ENCODE peak calls at places on chromosome 1, in nine cellular contexts. K, H, Y, N, S, U, Q, C and V are unnamed samples.

GRCh38 chr1:9349331-9349851 is 56.7 kb downstream of the SPSB1 start:
- DNase-seq in K (no peak), H (no peak), C (no peak), Q (no peak), S (no peak), U (no peak), Y (no peak), N (no peak), V (no peak)

GRCh38 chr1:92411511-92411910 is 75.2 kb downstream of the GFI1 start:
- DNase-seq in N (no peak), U (no peak), K (no peak), S (no peak), C (no peak), H (no peak), Y (peak; percentile 20), Q (peak; percentile 50), V (peak; percentile 11)

GRCh38 chr1:33010946-33011731 is 25.5 kb downstream of the AK2 start:
- DNase-seq in C (no peak), Y (peak; percentile 82), Q (peak; percentile 72), K (no peak), U (no peak), H (no peak), S (no peak), N (no peak), V (no peak)

GRCh38 chr1:77282866-77283539 is 1.2 kb downstream of the AK5 start:
- DNase-seq in S (no peak), N (no peak), H (no peak), Y (peak; percentile 10), U (peak; percentile 12), Q (peak; percentile 23), K (peak; percentile 46), C (peak; percentile 23), V (peak; percentile 20)

GRCh38 chr1:66300986-66301451 is 232.9 kb upstream of the SGIP1 start:
- DNase-seq in S (no peak), Q (peak; percentile 69), N (no peak), K (no peak), H (peak; percentile 10), Y (peak; percentile 74), C (no peak), U (no peak), V (peak; percentile 64)

GRCh38 chr1:102879439-102879993 is 228.8 kb downstream of the COL11A1 start:
- DNase-seq in Q (peak; percentile 59), C (no peak), H (no peak), N (no peak), Y (peak; percentile 61), U (no peak), S (no peak), K (no peak), V (no peak)

GRCh38 chr1:5478156-5478695 is 514.0 kb downstream of the NPHP4 start:
- DNase-seq in C (no peak), N (no peak), K (no peak), Y (no peak), U (no peak), Q (no peak), S (no peak), H (no peak), V (no peak)

GRCh38 chr1:192793983-192794767 is 14.7 kb upstream of the RGS2 start:
- DNase-seq in U (no peak), Q (no peak), S (no peak), C (no peak), H (no peak), N (no peak), K (no peak), Y (no peak), V (no peak)

GRCh38 chr1:81781749-81782148 is 19.0 kb upstream of the ADGRL2 start:
- DNase-seq in C (no peak), U (no peak), H (no peak), N (no peak), Q (no peak), S (no peak), Y (no peak), K (no peak), V (no peak)

GRCh38 chr1:218624051-218624450 is 278.9 kb downstream of the TGFB2 start:
- DNase-seq in H (no peak), N (no peak), S (no peak), U (no peak), Q (peak; percentile 11), C (no peak), K (no peak), Y (no peak), V (no peak)

GRCh38 chr1:220164116-220164515 is 70.2 kb downstream of the IARS2 start:
- DNase-seq in Q (no peak), K (no peak), N (no peak), U (no peak), Y (no peak), H (no peak), C (no peak), S (no peak), V (no peak)

GRCh38 chr1:8671313-8671917 is 146.0 kb downstream of the RERE start:
- DNase-seq in C (no peak), Q (peak; percentile 91), H (no peak), U (peak; percentile 28), Y (peak; percentile 91), N (no peak), S (no peak), K (peak; percentile 77), V (peak; percentile 18)

GRCh38 chr1:46520063-46520911 is 30.7 kb downstream of the DMBX1 start:
- DNase-seq in Y (peak; percentile 77), S (no peak), C (no peak), U (peak; percentile 82), N (no peak), H (no peak), Q (peak; percentile 72), K (peak; percentile 92), V (no peak)

GRCh38 chr1:54486864-54487263 is 61.2 kb upstream of the ACOT11 start:
- DNase-seq in K (peak; percentile 24), C (no peak), H (no peak), Q (no peak), U (no peak), N (no peak), Y (no peak), S (no peak), V (no peak)

DNA sequence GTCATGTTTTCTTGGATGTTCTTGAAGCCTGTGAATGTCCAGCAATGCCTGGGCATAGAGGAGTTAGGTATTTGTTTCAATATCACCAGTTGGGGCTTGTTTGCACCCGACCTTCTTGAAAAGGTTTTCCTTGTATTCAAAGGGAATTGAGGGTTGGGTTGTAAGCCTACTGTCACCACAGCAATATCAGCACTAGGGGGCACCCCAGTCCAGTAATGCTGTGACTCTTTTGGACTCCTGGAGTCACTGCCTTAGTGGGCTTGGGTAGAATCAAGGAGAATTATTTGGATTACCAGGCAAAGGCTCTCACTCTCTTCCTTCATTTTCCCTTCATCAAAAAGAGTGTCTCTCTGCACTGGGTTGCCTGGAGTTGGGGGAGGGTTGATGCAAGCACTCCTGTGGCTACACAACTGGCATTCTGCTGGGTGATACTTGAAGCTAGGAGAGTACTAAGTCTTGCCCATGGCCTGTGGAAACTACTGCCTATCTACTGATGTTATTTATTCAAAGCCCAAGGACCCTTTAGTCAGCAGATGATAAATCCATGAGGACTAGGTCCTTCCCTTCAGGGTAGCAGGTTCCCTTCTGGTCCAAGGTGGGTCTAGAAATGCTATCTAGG is 34.5 kb downstream of the OR10R2 start:
- DNase-seq in S (no peak), Q (peak; percentile 68), U (peak; percentile 66), Y (peak; percentile 48), C (peak; percentile 4), H (peak; percentile 11), K (peak; percentile 77), N (peak; percentile 33), V (peak; percentile 57)
- TF ChIP-seq CTCF in S (no peak), Q (peak; percentile 63), U (peak; percentile 50), Y (peak; percentile 39), C (peak; percentile 22), H (peak; percentile 76), K (peak; percentile 77), N (no peak), V (peak; percentile 50)

GRCh38 chr1:235455806-235456205 is 48.4 kb downstream of the B3GALNT2 start:
- DNase-seq in U (no peak), Q (no peak), S (no peak), K (no peak), N (no peak), C (no peak), Y (no peak), H (no peak), V (no peak)

GRCh38 chr1:235455097-235455496 is 49.2 kb downstream of the B3GALNT2 start:
- DNase-seq in C (no peak), K (no peak), Q (no peak), N (no peak), S (no peak), U (no peak), Y (no peak), H (no peak), V (no peak)

GRCh38 chr1:235450433-235450832 is 53.8 kb downstream of the B3GALNT2 start:
- DNase-seq in H (no peak), K (no peak), U (no peak), Q (no peak), C (no peak), S (no peak), N (no peak), Y (no peak), V (no peak)

GRCh38 chr1:235450886-235451457 is 53.3 kb downstream of the B3GALNT2 start:
- DNase-seq in U (no peak), Q (no peak), Y (no peak), C (no peak), K (no peak), H (no peak), N (no peak), S (no peak), V (no peak)

DNA sequence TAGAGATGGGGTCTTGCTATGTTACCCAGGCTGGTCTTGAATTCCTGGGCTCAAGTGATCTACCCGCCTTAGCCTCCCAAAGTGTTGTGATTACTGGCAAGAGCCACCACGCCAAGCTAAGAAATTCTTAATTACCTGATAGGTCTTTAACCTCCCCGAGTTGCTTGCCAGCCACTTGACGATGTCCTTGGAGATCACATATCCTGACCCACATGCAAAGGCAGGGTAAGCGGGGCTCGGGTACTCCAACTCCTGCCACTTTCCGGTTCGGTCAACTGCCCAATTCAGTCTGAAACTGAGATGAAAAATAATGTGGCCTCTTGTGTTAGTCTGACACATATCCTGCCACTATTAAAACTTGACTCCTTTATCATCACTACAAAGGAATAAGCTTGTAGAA is 50.2 kb downstream of the B3GALNT2 start:
- DNase-seq in Y (no peak), U (no peak), N (no peak), S (no peak), C (no peak), Q (no peak), K (no peak), H (no peak), V (no peak)
- TF ChIP-seq CTCF in Y (no peak), U (no peak), N (no peak), S (no peak), C (no peak), Q (no peak), K (no peak), H (no peak), V (no peak)

GRCh38 chr1:63739452-63739851 is 34.4 kb upstream of the ROR1 start:
- DNase-seq in Y (no peak), N (no peak), S (no peak), U (no peak), Q (no peak), C (no peak), H (no peak), K (no peak), V (no peak)
- TF ChIP-seq CTCF in Y (no peak), N (no peak), S (no peak), U (no peak), Q (no peak), C (no peak), H (no peak), K (no peak), V (no peak)

DNA sequence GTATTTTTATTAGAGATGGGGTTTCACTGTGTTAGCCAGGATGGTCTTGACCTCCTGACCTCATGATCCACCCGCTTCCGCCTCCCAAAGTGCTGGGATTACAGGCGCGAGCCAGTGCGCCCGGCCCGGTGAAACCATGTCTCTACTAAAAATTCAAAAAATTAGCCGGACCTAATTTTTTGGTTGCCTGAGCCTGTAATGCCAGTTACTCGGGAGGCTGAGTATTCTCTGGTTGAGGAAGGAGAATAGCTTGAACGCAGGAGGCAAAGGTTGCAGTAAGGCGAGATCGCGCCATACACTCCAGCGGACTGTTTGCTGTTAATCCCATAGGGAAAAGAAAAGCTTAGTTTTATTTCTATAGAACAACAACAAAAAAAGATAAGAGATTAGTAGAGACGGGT is 29.9 kb upstream of the HJV start:
- DNase-seq in Q (no peak), K (peak; percentile 56), Y (no peak), U (no peak), S (no peak), H (no peak), N (no peak), C (no peak), V (no peak)
- TF ChIP-seq CTCF in Q (no peak), K (no peak), Y (no peak), U (no peak), S (no peak), H (no peak), N (no peak), C (no peak), V (no peak)